ENCODE peak calls at places on chromosome X, in nine cellular contexts. One of them, this sample, is unnamed.

GRCh38 chrX:136589966-136590365 is 58.0 kb downstream of the VGLL1 start:
- DNase-seq in testis: no peak
- DNase-seq in CD8-positive, alpha-beta memory T cell: no peak
- DNase-seq in cardiac muscle cell: no peak
- DNase-seq in AG04450: no peak
- DNase-seq in SK-N-SH: no peak
- DNase-seq in CD4-positive, alpha-beta memory T cell: no peak
- DNase-seq in Panc1: no peak
- DNase-seq in ovary: no peak
- DNase-seq in this sample: no peak

GRCh38 chrX:154082396-154083133 is 15.0 kb downstream of the MECP2 start:
- DNase-seq in SK-N-SH: no peak
- DNase-seq in cardiac muscle cell: peak; percentile 66
- DNase-seq in ovary: no peak
- DNase-seq in Panc1: no peak
- DNase-seq in testis: no peak
- DNase-seq in CD8-positive, alpha-beta memory T cell: no peak
- DNase-seq in CD4-positive, alpha-beta memory T cell: no peak
- DNase-seq in AG04450: peak; percentile 33
- DNase-seq in this sample: no peak

GRCh38 chrX:10198254-10198653 is 41.5 kb downstream of the CLCN4 start:
- DNase-seq in cardiac muscle cell: peak; percentile 73
- DNase-seq in CD8-positive, alpha-beta memory T cell: no peak
- DNase-seq in ovary: no peak
- DNase-seq in SK-N-SH: no peak
- DNase-seq in AG04450: peak; percentile 21
- DNase-seq in testis: no peak
- DNase-seq in Panc1: no peak
- DNase-seq in CD4-positive, alpha-beta memory T cell: no peak
- DNase-seq in this sample: no peak

GRCh38 chrX:19535481-19535880 is 20.2 kb upstream of the MAP3K15 start:
- DNase-seq in cardiac muscle cell: peak; percentile 44
- DNase-seq in ovary: no peak
- DNase-seq in testis: no peak
- DNase-seq in AG04450: no peak
- DNase-seq in CD8-positive, alpha-beta memory T cell: no peak
- DNase-seq in SK-N-SH: peak; percentile 49
- DNase-seq in CD4-positive, alpha-beta memory T cell: no peak
- DNase-seq in Panc1: no peak
- DNase-seq in this sample: no peak

GRCh38 chrX:154840856-154841255 is 6.4 kb upstream of the SMIM9 start:
- DNase-seq in ovary: no peak
- DNase-seq in Panc1: peak; percentile 48
- DNase-seq in CD4-positive, alpha-beta memory T cell: peak; percentile 43
- DNase-seq in testis: no peak
- DNase-seq in SK-N-SH: peak; percentile 45
- DNase-seq in cardiac muscle cell: peak; percentile 75
- DNase-seq in CD8-positive, alpha-beta memory T cell: no peak
- DNase-seq in AG04450: peak; percentile 18
- DNase-seq in this sample: peak; percentile 48

GRCh38 chrX:37746268-37746931 is 33.5 kb upstream of the CYBB start:
- DNase-seq in Panc1: no peak
- DNase-seq in CD8-positive, alpha-beta memory T cell: no peak
- DNase-seq in AG04450: no peak
- DNase-seq in cardiac muscle cell: no peak
- DNase-seq in ovary: no peak
- DNase-seq in SK-N-SH: no peak
- DNase-seq in CD4-positive, alpha-beta memory T cell: no peak
- DNase-seq in testis: no peak
- DNase-seq in this sample: no peak

GRCh38 chrX:2478546-2479419 is 22.0 kb downstream of the DHRSX start:
- DNase-seq in CD4-positive, alpha-beta memory T cell: no peak
- DNase-seq in Panc1: no peak
- DNase-seq in testis: peak; percentile 62
- DNase-seq in cardiac muscle cell: no peak
- DNase-seq in SK-N-SH: no peak
- DNase-seq in ovary: peak; percentile 7
- DNase-seq in AG04450: no peak
- DNase-seq in CD8-positive, alpha-beta memory T cell: no peak
- DNase-seq in this sample: no peak

GRCh38 chrX:2823795-2824386 is 4.8 kb upstream of the GYG2 start:
- DNase-seq in AG04450: no peak
- DNase-seq in ovary: no peak
- DNase-seq in cardiac muscle cell: no peak
- DNase-seq in SK-N-SH: no peak
- DNase-seq in CD4-positive, alpha-beta memory T cell: no peak
- DNase-seq in Panc1: no peak
- DNase-seq in testis: no peak
- DNase-seq in CD8-positive, alpha-beta memory T cell: no peak
- DNase-seq in this sample: no peak

GRCh38 chrX:77160301-77160700 is 286.9 kb upstream of the FGF16 start:
- DNase-seq in SK-N-SH: no peak
- DNase-seq in Panc1: no peak
- DNase-seq in testis: peak; percentile 12
- DNase-seq in CD8-positive, alpha-beta memory T cell: no peak
- DNase-seq in AG04450: no peak
- DNase-seq in ovary: no peak
- DNase-seq in CD4-positive, alpha-beta memory T cell: peak; percentile 1
- DNase-seq in cardiac muscle cell: no peak
- DNase-seq in this sample: peak; percentile 2

GRCh38 chrX:105328773-105329172 is 108.3 kb upstream of the TEX13A start:
- DNase-seq in testis: no peak
- DNase-seq in CD4-positive, alpha-beta memory T cell: no peak
- DNase-seq in SK-N-SH: no peak
- DNase-seq in cardiac muscle cell: peak; percentile 4
- DNase-seq in AG04450: no peak
- DNase-seq in ovary: no peak
- DNase-seq in Panc1: no peak
- DNase-seq in CD8-positive, alpha-beta memory T cell: no peak
- DNase-seq in this sample: no peak

GRCh38 chrX:13128104-13128503 is 83.7 kb upstream of the FAM9C start:
- DNase-seq in Panc1: no peak
- DNase-seq in cardiac muscle cell: peak; percentile 36
- DNase-seq in CD4-positive, alpha-beta memory T cell: no peak
- DNase-seq in testis: no peak
- DNase-seq in AG04450: no peak
- DNase-seq in ovary: no peak
- DNase-seq in CD8-positive, alpha-beta memory T cell: no peak
- DNase-seq in SK-N-SH: no peak
- DNase-seq in this sample: no peak

GRCh38 chrX:15129412-15129811 is 140.5 kb downstream of the ASB9 start:
- DNase-seq in CD8-positive, alpha-beta memory T cell: no peak
- DNase-seq in cardiac muscle cell: no peak
- DNase-seq in AG04450: no peak
- DNase-seq in testis: no peak
- DNase-seq in Panc1: no peak
- DNase-seq in SK-N-SH: no peak
- DNase-seq in CD4-positive, alpha-beta memory T cell: no peak
- DNase-seq in ovary: no peak
- DNase-seq in this sample: no peak

GRCh38 chrX:42755820-42756219 is 22.1 kb downstream of the PPP1R2C start:
- DNase-seq in CD8-positive, alpha-beta memory T cell: no peak
- DNase-seq in Panc1: no peak
- DNase-seq in cardiac muscle cell: peak; percentile 70
- DNase-seq in testis: peak; percentile 30
- DNase-seq in AG04450: no peak
- DNase-seq in SK-N-SH: no peak
- DNase-seq in CD4-positive, alpha-beta memory T cell: no peak
- DNase-seq in ovary: no peak
- DNase-seq in this sample: no peak

GRCh38 chrX:26215869-26216268 is at the start of gene MAGEB5:
- DNase-seq in AG04450: no peak
- DNase-seq in ovary: no peak
- DNase-seq in Panc1: no peak
- DNase-seq in SK-N-SH: no peak
- DNase-seq in testis: no peak
- DNase-seq in cardiac muscle cell: no peak
- DNase-seq in CD8-positive, alpha-beta memory T cell: no peak
- DNase-seq in CD4-positive, alpha-beta memory T cell: no peak
- DNase-seq in this sample: no peak

GRCh38 chrX:152819732-152820131 is 10.8 kb downstream of the CETN2 start:
- DNase-seq in CD4-positive, alpha-beta memory T cell: no peak
- DNase-seq in AG04450: peak; percentile 27
- DNase-seq in CD8-positive, alpha-beta memory T cell: no peak
- DNase-seq in testis: no peak
- DNase-seq in SK-N-SH: no peak
- DNase-seq in cardiac muscle cell: peak; percentile 10
- DNase-seq in ovary: no peak
- DNase-seq in Panc1: no peak
- DNase-seq in this sample: no peak

GRCh38 chrX:153981771-153982533 is 9.4 kb downstream of the TMEM187 start:
- DNase-seq in cardiac muscle cell: no peak
- DNase-seq in AG04450: no peak
- DNase-seq in Panc1: no peak
- DNase-seq in ovary: peak; percentile 71
- DNase-seq in testis: peak; percentile 78
- DNase-seq in SK-N-SH: no peak
- DNase-seq in CD4-positive, alpha-beta memory T cell: peak; percentile 64
- DNase-seq in CD8-positive, alpha-beta memory T cell: peak; percentile 29
- DNase-seq in this sample: peak; percentile 47

GRCh38 chrX:2485789-2486345 is 14.9 kb downstream of the DHRSX start:
- DNase-seq in cardiac muscle cell: peak; percentile 23
- DNase-seq in CD4-positive, alpha-beta memory T cell: no peak
- DNase-seq in Panc1: no peak
- DNase-seq in CD8-positive, alpha-beta memory T cell: no peak
- DNase-seq in testis: no peak
- DNase-seq in AG04450: no peak
- DNase-seq in SK-N-SH: no peak
- DNase-seq in ovary: no peak
- DNase-seq in this sample: peak; percentile 43

DNA sequence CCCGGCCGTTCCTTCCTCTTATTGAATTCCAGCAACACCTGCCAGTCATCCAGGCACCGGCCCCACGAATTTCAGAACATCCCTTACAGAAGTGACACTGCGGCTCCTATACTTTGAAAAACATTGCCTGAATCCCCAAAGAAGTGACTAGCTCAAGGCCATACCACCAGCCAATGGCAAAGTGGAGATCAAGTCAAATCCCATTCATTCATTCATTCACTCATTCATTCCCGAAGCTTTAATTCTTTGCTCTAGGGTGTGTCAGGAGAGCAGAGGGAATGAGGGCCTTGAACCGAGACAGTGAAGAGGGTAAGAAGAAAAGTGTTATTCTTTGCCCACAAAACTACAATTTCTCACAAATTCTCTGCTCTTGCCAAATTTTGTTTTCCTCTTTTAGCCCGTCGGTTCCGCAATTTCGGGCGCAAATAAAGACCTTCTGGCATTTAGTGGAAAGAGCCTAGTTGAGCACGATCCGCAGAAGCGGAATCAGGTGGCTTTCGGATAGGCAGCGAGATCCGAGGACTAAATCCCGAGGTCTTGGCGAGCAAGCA is 825 bp upstream of the HMGB3 start:
- DNase-seq in testis: no peak
- DNase-seq in ovary: no peak
- DNase-seq in AG04450: no peak
- DNase-seq in SK-N-SH: no peak
- DNase-seq in CD4-positive, alpha-beta memory T cell: no peak
- DNase-seq in cardiac muscle cell: no peak
- DNase-seq in Panc1: no peak
- DNase-seq in CD8-positive, alpha-beta memory T cell: no peak
- DNase-seq in this sample: no peak
- H3K4me3 ChIP-seq in testis: peak overlapping the region; percentile 39
- H3K4me3 ChIP-seq in ovary: no peak overlapping the region
- H3K4me3 ChIP-seq in AG04450: peak overlapping the region; percentile 64
- H3K4me3 ChIP-seq in SK-N-SH: peak overlapping the region; percentile 65
- H3K4me3 ChIP-seq in CD4-positive, alpha-beta memory T cell: peak overlapping the region; percentile 50
- H3K4me3 ChIP-seq in cardiac muscle cell: peak overlapping the region; percentile 49
- H3K4me3 ChIP-seq in Panc1: peak overlapping the region; percentile 78
- H3K4me3 ChIP-seq in CD8-positive, alpha-beta memory T cell: peak overlapping the region; percentile 32
- H3K4me3 ChIP-seq in this sample: peak overlapping the region; percentile 80

GRCh38 chrX:139209342-139209741 is 321.2 kb upstream of the F9 start:
- DNase-seq in CD8-positive, alpha-beta memory T cell: no peak
- DNase-seq in testis: no peak
- DNase-seq in SK-N-SH: no peak
- DNase-seq in ovary: no peak
- DNase-seq in cardiac muscle cell: no peak
- DNase-seq in AG04450: no peak
- DNase-seq in CD4-positive, alpha-beta memory T cell: no peak
- DNase-seq in Panc1: no peak
- DNase-seq in this sample: no peak
- H3K27me3 ChIP-seq in CD8-positive, alpha-beta memory T cell: no peaks in the 10 kb centered on the region
- H3K27me3 ChIP-seq in testis: no peaks in the 10 kb centered on the region
- H3K27me3 ChIP-seq in SK-N-SH: peaks cover 22% of the 10 kb centered on the region
- H3K27me3 ChIP-seq in ovary: no peaks in the 10 kb centered on the region
- H3K27me3 ChIP-seq in cardiac muscle cell: peaks cover 40% of the 10 kb centered on the region
- H3K27me3 ChIP-seq in AG04450: peaks cover 3% of the 10 kb centered on the region
- H3K27me3 ChIP-seq in CD4-positive, alpha-beta memory T cell: no peaks in the 10 kb centered on the region
- H3K27me3 ChIP-seq in Panc1: peaks cover 12% of the 10 kb centered on the region
- H3K27me3 ChIP-seq in this sample: peaks cover 36% of the 10 kb centered on the region

GRCh38 chrX:40202456-40202855 is 104.7 kb upstream of the BCOR start:
- DNase-seq in AG04450: no peak
- DNase-seq in ovary: no peak
- DNase-seq in cardiac muscle cell: no peak
- DNase-seq in CD8-positive, alpha-beta memory T cell: no peak
- DNase-seq in Panc1: no peak
- DNase-seq in CD4-positive, alpha-beta memory T cell: no peak
- DNase-seq in SK-N-SH: no peak
- DNase-seq in testis: no peak
- DNase-seq in this sample: no peak
- H3K4me3 ChIP-seq in AG04450: no peak overlapping the region
- H3K4me3 ChIP-seq in ovary: no peak overlapping the region
- H3K4me3 ChIP-seq in cardiac muscle cell: no peak overlapping the region
- H3K4me3 ChIP-seq in CD8-positive, alpha-beta memory T cell: no peak overlapping the region
- H3K4me3 ChIP-seq in Panc1: no peak overlapping the region
- H3K4me3 ChIP-seq in CD4-positive, alpha-beta memory T cell: no peak overlapping the region
- H3K4me3 ChIP-seq in SK-N-SH: no peak overlapping the region
- H3K4me3 ChIP-seq in testis: no peak overlapping the region
- H3K4me3 ChIP-seq in this sample: no peak overlapping the region

DNA sequence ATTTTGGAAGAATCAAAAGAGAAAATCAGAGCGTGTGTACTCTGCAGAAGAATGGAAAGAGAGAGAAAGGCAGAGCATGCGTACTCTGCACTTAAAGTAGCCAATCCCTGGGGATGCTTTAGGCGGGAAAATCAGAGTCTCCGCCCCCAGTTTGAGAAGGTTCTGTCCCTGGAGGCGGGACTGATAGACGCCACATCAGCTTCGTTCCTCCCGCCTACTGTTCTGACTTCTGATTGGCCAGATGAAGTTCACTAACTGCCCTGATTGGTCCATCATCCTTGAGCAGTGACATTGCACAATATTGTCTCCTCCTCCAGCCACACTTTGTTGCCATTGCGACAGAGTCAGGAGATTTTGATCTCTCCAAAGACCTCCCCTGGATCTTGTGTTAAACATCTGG is 23.8 kb downstream of the SSX1 start:
- DNase-seq in AG04450: no peak
- DNase-seq in cardiac muscle cell: peak; percentile 3
- DNase-seq in CD4-positive, alpha-beta memory T cell: no peak
- DNase-seq in Panc1: no peak
- DNase-seq in testis: peak; percentile 14
- DNase-seq in CD8-positive, alpha-beta memory T cell: no peak
- DNase-seq in SK-N-SH: peak; percentile 3
- DNase-seq in ovary: no peak
- DNase-seq in this sample: peak; percentile 14
- H3K27me3 ChIP-seq in AG04450: no peaks in the 10 kb centered on the region
- H3K27me3 ChIP-seq in cardiac muscle cell: no peaks in the 10 kb centered on the region
- H3K27me3 ChIP-seq in CD4-positive, alpha-beta memory T cell: no peaks in the 10 kb centered on the region
- H3K27me3 ChIP-seq in Panc1: no peaks in the 10 kb centered on the region
- H3K27me3 ChIP-seq in testis: no peaks in the 10 kb centered on the region
- H3K27me3 ChIP-seq in CD8-positive, alpha-beta memory T cell: no peaks in the 10 kb centered on the region
- H3K27me3 ChIP-seq in SK-N-SH: peaks cover 7% of the 10 kb centered on the region
- H3K27me3 ChIP-seq in ovary: no peaks in the 10 kb centered on the region
- H3K27me3 ChIP-seq in this sample: no peaks in the 10 kb centered on the region

GRCh38 chrX:133980832-133981588 is 4.4 kb downstream of the GPC3 start:
- DNase-seq in CD8-positive, alpha-beta memory T cell: no peak
- DNase-seq in testis: no peak
- DNase-seq in SK-N-SH: no peak
- DNase-seq in cardiac muscle cell: peak; percentile 28
- DNase-seq in ovary: no peak
- DNase-seq in Panc1: no peak
- DNase-seq in CD4-positive, alpha-beta memory T cell: no peak
- DNase-seq in AG04450: no peak
- DNase-seq in this sample: peak; percentile 8
- H3K4me3 ChIP-seq in CD8-positive, alpha-beta memory T cell: no peak overlapping the region
- H3K4me3 ChIP-seq in testis: no peak overlapping the region
- H3K4me3 ChIP-seq in SK-N-SH: no peak overlapping the region
- H3K4me3 ChIP-seq in cardiac muscle cell: no peak overlapping the region
- H3K4me3 ChIP-seq in ovary: no peak overlapping the region
- H3K4me3 ChIP-seq in Panc1: no peak overlapping the region
- H3K4me3 ChIP-seq in CD4-positive, alpha-beta memory T cell: no peak overlapping the region
- H3K4me3 ChIP-seq in AG04450: no peak overlapping the region
- H3K4me3 ChIP-seq in this sample: no peak overlapping the region